ENCODE peak calls at places on chromosomes 2 and 18, in six cellular contexts. P is mesothelial cell of epicardium, B is progenitor cell of endocrine pancreas, G is GM06990, F is body of pancreas, M is ovary. K is an unnamed sample.

GRCh38 chr2:56127773-56128170 is 56.0 kb upstream of the CCDC85A start:
- DNase-seq in F (no peak), P (no peak), M (no peak), B (no peak), G (no peak), K (no peak)

GRCh38 chr2:7905756-7906155 is 776.1 kb upstream of the ID2 start:
- DNase-seq in F (no peak), B (no peak), M (no peak), G (no peak), P (no peak), K (no peak)

GRCh38 chr2:239019193-239019581 is 171.3 kb downstream of the TWIST2 start:
- DNase-seq in P (no peak), F (no peak), G (no peak), M (no peak), B (no peak), K (no peak)

GRCh38 chr18:8963876-8964275 is 138.6 kb upstream of the NDUFV2 start:
- DNase-seq in P (no peak), M (no peak), G (no peak), F (no peak), B (no peak), K (no peak)

GRCh38 chr2:188978291-188979081 is 4.3 kb downstream of the COL3A1 start:
- DNase-seq in F (peak; percentile 25), B (no peak), M (peak; percentile 44), P (no peak), G (peak; percentile 13), K (peak; percentile 38)

GRCh38 chr2:193687195-193687594 is 1492.5 kb upstream of the TMEFF2 start:
- DNase-seq in B (no peak), G (no peak), M (no peak), F (no peak), P (no peak), K (no peak)

GRCh38 chr18:3192286-3192685 is 27.5 kb downstream of the MYOM1 start:
- DNase-seq in G (no peak), F (no peak), M (no peak), B (no peak), P (no peak), K (no peak)

GRCh38 chr18:13635046-13635445 is 91.3 kb downstream of the FAM210A start:
- DNase-seq in P (no peak), F (no peak), G (no peak), B (no peak), M (no peak), K (no peak)

GRCh38 chr2:176664478-176664877 is 395.2 kb downstream of the MTX2 start:
- DNase-seq in B (no peak), P (no peak), G (no peak), F (no peak), M (no peak), K (no peak)

GRCh38 chr18:21914739-21915319 is 174.2 kb downstream of the MIB1 start:
- DNase-seq in B (no peak), P (no peak), M (no peak), G (no peak), F (peak; percentile 54), K (no peak)

GRCh38 chr2:64454316-64455030 is 511 bp downstream of the LGALSL start:
- DNase-seq in P (peak; percentile 75), G (peak; percentile 81), M (peak; percentile 71), B (peak; percentile 50), F (peak; percentile 60), K (peak; percentile 91)

GRCh38 chr2:12717988-12718661 is 1.4 kb downstream of the TRIB2 start:
- DNase-seq in M (peak; percentile 42), B (no peak), F (no peak), G (peak; percentile 43), P (peak; percentile 51), K (peak; percentile 47)

GRCh38 chr2:25309402-25309801 is 32.3 kb downstream of the DNMT3A start:
- DNase-seq in P (peak; percentile 51), B (peak; percentile 25), G (no peak), F (peak; percentile 50), M (no peak), K (peak; percentile 75)

DNA sequence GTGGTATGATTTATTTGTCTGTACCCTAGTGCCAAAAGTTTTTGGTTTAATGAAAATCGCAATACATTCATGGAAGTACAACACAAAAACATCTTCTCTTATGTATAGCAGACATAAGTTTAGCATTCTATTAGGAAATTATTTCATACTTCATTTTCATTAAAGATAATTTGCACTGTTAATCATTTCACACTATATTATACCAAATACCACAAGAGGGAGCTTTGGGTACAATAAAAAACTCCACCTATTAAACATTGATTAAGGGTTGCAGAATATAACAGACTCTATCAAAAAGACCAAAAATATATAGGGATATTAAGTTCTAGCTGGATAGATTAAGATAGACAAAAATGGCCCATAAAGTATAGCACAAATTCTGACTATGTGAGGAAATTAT is 79.0 kb downstream of the SLC66A3 start:
- DNase-seq in B (no peak), G (no peak), P (no peak), F (no peak), M (no peak), K (no peak)
- TF ChIP-seq CTCF in B (peak; percentile 36), G (no peak), P (peak; percentile 45), F (peak; percentile 37), M (peak; percentile 25), K (no peak)

GRCh38 chr2:85647823-85648526 is 20.0 kb downstream of the SFTPB start:
- DNase-seq in M (no peak), P (no peak), G (no peak), B (no peak), F (no peak), K (peak; percentile 54)

GRCh38 chr2:85650456-85650855 is 17.5 kb downstream of the SFTPB start:
- DNase-seq in G (no peak), F (no peak), P (no peak), B (no peak), M (no peak), K (no peak)

GRCh38 chr2:85651097-85651496 is 16.9 kb downstream of the SFTPB start:
- DNase-seq in M (no peak), B (no peak), P (no peak), G (no peak), F (no peak), K (no peak)

GRCh38 chr2:85649201-85650190 is 18.5 kb downstream of the SFTPB start:
- DNase-seq in B (no peak), F (no peak), G (no peak), M (no peak), P (no peak), K (no peak)

GRCh38 chr2:85648619-85649018 is 19.4 kb downstream of the SFTPB start:
- DNase-seq in F (no peak), G (no peak), B (no peak), P (no peak), M (no peak), K (no peak)
- TF ChIP-seq CTCF in F (no peak), G (peak; percentile 48), B (peak; percentile 53), P (peak; percentile 58), M (no peak), K (no peak)

GRCh38 chr2:66445076-66445724 is 10.3 kb downstream of the MEIS1 start:
- DNase-seq in F (peak; percentile 53), P (no peak), B (no peak), G (no peak), M (peak; percentile 51), K (no peak)
- TF ChIP-seq CTCF in F (no peak), P (no peak), B (peak; percentile 37), G (no peak), M (no peak), K (no peak)

DNA sequence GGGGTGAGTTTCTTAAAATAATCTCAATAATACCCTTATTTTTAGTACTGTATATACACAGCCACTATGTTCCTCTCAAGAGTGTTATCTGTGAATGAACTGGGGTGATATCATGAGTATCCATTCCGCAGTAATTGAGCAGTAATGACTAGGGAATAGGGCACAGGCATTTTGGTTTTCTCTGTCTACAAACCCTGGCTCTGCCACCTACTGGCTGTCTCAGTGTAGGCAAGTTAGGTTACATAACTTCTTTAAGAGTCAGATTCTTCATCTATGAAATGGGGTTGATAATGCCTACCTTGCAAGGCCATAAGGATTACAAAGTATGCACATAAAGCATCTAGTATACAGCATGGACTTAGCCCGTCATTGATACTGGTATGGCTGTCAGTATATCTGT is 555.8 kb downstream of the NRXN1 start:
- DNase-seq in M (no peak), B (no peak), F (no peak), G (no peak), P (no peak), K (no peak)
- TF ChIP-seq CTCF in M (no peak), B (no peak), F (no peak), G (peak; percentile 36), P (no peak), K (no peak)

DNA sequence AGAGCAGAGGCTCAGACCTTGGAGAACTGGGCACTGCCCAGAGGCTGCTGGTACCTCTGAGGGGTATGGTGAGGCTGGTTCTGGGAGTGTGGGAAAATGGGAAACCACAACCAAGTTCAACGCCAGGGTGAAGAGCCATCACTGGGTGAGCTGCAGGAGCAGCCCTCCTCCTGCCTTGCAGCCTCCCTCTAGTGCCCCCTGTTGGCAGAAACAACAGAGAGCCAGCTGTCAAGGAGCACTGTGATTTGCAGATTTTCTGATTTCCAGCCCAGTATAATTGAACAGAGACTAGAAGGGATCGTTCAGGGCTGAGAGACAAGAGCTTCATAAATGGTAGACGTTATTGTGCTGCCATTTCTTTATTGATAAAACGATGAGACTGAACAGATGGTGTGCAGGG is 50.5 kb downstream of the MAPK4 start:
- DNase-seq in M (no peak), B (no peak), P (no peak), G (no peak), F (no peak), K (no peak)
- TF ChIP-seq CTCF in M (no peak), B (no peak), P (no peak), G (peak; percentile 52), F (no peak), K (peak; percentile 23)

DNA sequence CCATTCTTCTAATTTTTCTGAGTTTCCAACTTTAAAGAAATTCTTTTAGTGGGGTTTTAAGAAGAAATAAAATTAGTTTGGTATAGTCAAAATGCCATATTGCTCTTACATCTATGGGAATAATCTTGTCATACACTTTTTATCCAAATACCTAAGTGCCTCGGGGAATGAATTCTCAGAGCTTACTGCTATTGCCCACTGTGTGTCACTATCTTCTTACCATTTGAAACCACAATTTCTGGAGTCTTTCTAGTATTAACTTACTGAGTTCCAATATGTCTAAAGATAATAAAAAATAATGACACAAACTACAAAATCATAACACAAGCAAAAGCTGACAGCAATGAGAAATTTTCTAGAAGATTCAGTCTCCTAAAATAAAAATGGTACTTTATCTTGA is 23.7 kb upstream of the DNAH6 start:
- DNase-seq in F (no peak), P (no peak), G (no peak), B (no peak), M (no peak), K (no peak)
- TF ChIP-seq CTCF in F (no peak), P (no peak), G (no peak), B (peak; percentile 7), M (no peak), K (no peak)

DNA sequence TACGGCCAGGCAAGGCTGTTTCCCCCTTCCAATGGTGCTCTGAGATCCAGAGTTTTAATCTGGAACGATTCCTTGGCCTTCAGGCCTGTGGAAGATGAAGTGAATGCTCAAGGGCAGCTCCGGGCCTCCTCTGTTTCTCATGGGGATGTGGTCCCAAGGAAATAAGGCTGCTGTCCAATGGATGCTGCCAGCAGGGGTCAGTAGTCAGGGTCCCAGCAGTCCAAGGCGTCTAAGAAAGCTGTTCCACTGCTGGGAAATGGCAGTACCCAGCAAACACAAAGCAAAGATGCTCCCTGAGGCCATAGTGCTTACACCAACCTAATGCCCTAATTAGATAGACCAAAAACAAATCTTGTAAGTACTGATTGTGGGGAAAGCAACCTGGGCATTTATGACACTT is 12.5 kb downstream of the NMS start:
- DNase-seq in G (no peak), F (no peak), B (no peak), M (no peak), P (no peak), K (peak; percentile 17)
- TF ChIP-seq CTCF in G (peak; percentile 59), F (no peak), B (peak; percentile 31), M (no peak), P (no peak), K (peak; percentile 29)

GRCh38 chr2:237171396-237171795 is 85.7 kb downstream of the COPS8 start:
- DNase-seq in P (no peak), B (no peak), M (peak; percentile 70), F (peak; percentile 38), G (no peak), K (no peak)
- TF ChIP-seq CTCF in P (no peak), B (no peak), M (peak; percentile 40), F (no peak), G (no peak), K (no peak)